ENCODE peak calls at places on chromosomes 4 and X, in six cellular contexts. W is heart right ventricle, S is iPS DF 6.9, E is K562, Q is neuronal stem cell, U is WERI-Rb-1. Y is an unnamed sample.
A peak's percentile ranks its signal among the peaks of the same experiment; 100 is the strongest.

GRCh38 chr4:143085224-143085623 is 99.5 kb upstream of the USP38 start:
- DNase-seq in W (no peak), S (no peak), E (no peak), Q (no peak), U (no peak), Y (no peak)

GRCh38 chr4:125313989-125314602 is 659 bp upstream of the FAT4 start:
- DNase-seq in W (peak; percentile 6), S (no peak), E (no peak), Q (peak; percentile 48), U (peak; percentile 25), Y (peak; percentile 20)

GRCh38 chr4:119204898-119205297 is 7.6 kb upstream of the USP53 start:
- DNase-seq in W (no peak), S (no peak), E (no peak), Q (no peak), U (no peak), Y (no peak)

GRCh38 chr4:137599766-137600165 is 67.5 kb upstream of the PCDH18 start:
- DNase-seq in W (no peak), S (no peak), E (no peak), Q (no peak), U (no peak), Y (no peak)

GRCh38 chr4:173578956-173579355 is 48.9 kb upstream of the HAND2 start:
- DNase-seq in W (no peak), S (no peak), E (no peak), Q (no peak), U (no peak), Y (no peak)

GRCh38 chr4:182649698-182650477 is 267.3 kb downstream of the DCTD start:
- DNase-seq in W (no peak), S (no peak), E (no peak), Q (no peak), U (no peak), Y (no peak)

GRCh38 chrX:16087081-16087480 is 36.3 kb upstream of the GRPR start:
- DNase-seq in W (no peak), S (no peak), E (no peak), Q (no peak), U (no peak), Y (no peak)

GRCh38 chr4:101972791-101973190 is 182.3 kb downstream of the BANK1 start:
- DNase-seq in W (no peak), S (no peak), E (no peak), Q (no peak), U (no peak), Y (no peak)

GRCh38 chr4:74426101-74426500 is 18.8 kb upstream of the AREG start:
- DNase-seq in W (peak; percentile 8), S (no peak), E (no peak), Q (no peak), U (no peak), Y (no peak)

GRCh38 chrX:17375361-17375630 is 296 bp downstream of the NHS start:
- DNase-seq in W (no peak), S (no peak), E (no peak), Q (no peak), U (no peak), Y (no peak)

GRCh38 chr4:10020871-10021676 is at the start of gene SLC2A9:
- DNase-seq in W (no peak), S (no peak), E (no peak), Q (no peak), U (no peak), Y (no peak)

DNA sequence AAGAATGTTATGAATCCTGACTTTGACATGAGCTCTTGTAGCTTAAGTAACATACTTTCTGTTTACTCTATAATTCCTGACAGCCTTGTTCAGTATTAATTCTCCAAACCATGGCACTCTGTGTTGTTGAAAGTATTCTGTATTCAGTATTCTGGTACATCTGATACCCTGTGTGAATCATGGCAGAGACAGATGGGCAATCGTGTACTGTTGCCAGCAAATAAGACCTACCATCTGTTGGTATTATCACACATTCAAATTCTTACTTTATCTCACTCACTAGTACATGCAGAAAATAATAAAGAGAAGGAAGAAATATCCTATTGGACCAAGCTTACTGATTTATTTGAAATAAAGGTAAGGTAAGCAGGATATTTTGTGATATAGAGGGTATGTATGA is 7.9 kb downstream of the MBTPS2 start:
- DNase-seq in W (no peak), S (no peak), E (no peak), Q (no peak), U (no peak), Y (no peak)
- H3K36me3 ChIP-seq in W (peaks cover 59% of the 10 kb centered on the region), S (no peaks in the 10 kb centered on the region), E (peaks cover 33% of the 10 kb centered on the region), Q (peaks cover 59% of the 10 kb centered on the region), U (peaks cover 14% of the 10 kb centered on the region), Y (peaks cover 2% of the 10 kb centered on the region)

GRCh38 chrX:118596428-118596827 is 100.8 kb downstream of the DOCK11 start:
- DNase-seq in W (no peak), S (no peak), E (no peak), Q (no peak), U (no peak), Y (no peak)
- H3K36me3 ChIP-seq in W (no peaks in the 10 kb centered on the region), S (no peaks in the 10 kb centered on the region), E (peaks cover 78% of the 10 kb centered on the region), Q (no peaks in the 10 kb centered on the region), U (no peaks in the 10 kb centered on the region), Y (no peaks in the 10 kb centered on the region)

GRCh38 chrX:45758738-45759397 is 558.2 kb upstream of the DIPK2B start:
- DNase-seq in W (no peak), S (no peak), E (no peak), Q (no peak), U (no peak), Y (no peak)
- H3K36me3 ChIP-seq in W (no peaks in the 10 kb centered on the region), S (no peaks in the 10 kb centered on the region), E (no peaks in the 10 kb centered on the region), Q (peaks cover 8% of the 10 kb centered on the region), U (no peaks in the 10 kb centered on the region), Y (peaks cover 1% of the 10 kb centered on the region)

GRCh38 chrX:154358829-154359228 is 15.6 kb downstream of the FLNA start:
- DNase-seq in W (no peak), S (no peak), E (no peak), Q (no peak), U (no peak), Y (no peak)

GRCh38 chrX:154356596-154356995 is 17.8 kb downstream of the FLNA start:
- DNase-seq in W (no peak), S (no peak), E (no peak), Q (no peak), U (no peak), Y (no peak)

GRCh38 chrX:154358011-154358410 is 16.4 kb downstream of the FLNA start:
- DNase-seq in W (no peak), S (no peak), E (no peak), Q (no peak), U (no peak), Y (no peak)

GRCh38 chrX:154355776-154356140 is 18.7 kb downstream of the FLNA start:
- DNase-seq in W (no peak), S (no peak), E (no peak), Q (no peak), U (no peak), Y (no peak)

DNA sequence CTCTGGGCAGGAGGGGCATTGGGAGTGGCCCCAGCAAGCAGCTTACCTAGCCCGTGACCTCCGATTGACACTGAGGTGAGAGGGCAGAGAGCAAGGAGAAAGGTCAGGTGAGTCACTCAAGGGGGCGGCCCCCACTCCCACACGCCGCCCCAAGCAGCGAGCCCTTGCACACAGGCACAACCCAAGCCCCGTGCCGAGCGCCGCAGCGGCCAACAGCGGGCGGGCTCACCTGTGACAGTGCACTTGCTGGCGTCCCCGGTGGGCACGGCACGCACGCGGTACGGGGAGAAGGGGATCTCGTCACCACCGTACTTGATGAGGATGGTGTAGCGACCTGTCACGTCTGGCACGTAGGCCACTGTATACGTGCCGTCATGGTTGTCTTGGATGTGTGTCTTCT is 17.2 kb downstream of the FLNA start:
- DNase-seq in W (no peak), S (no peak), E (no peak), Q (no peak), U (no peak), Y (no peak)
- H3K36me3 ChIP-seq in W (peaks cover 100% of the 10 kb centered on the region), S (peaks cover 96% of the 10 kb centered on the region), E (peaks cover 98% of the 10 kb centered on the region), Q (peaks cover 98% of the 10 kb centered on the region), U (peaks cover 97% of the 10 kb centered on the region), Y (peaks cover 49% of the 10 kb centered on the region)